ENCODE peak calls at places on chromosomes 16 and 17, in ten cellular contexts. One of them, this sample, is unnamed.

GRCh38 chr17:50380369-50381259 is 7.6 kb downstream of the EME1 start:
- DNase-seq in Peyer's patch: no peak
- DNase-seq in stomach: no peak
- DNase-seq in IMR-90: no peak
- DNase-seq in thyroid gland: no peak
- DNase-seq in transverse colon: no peak
- DNase-seq in gastrocnemius medialis: no peak
- DNase-seq in adrenal gland: no peak
- DNase-seq in HCT116: no peak
- DNase-seq in GM12878: no peak
- DNase-seq in this sample: no peak

GRCh38 chr17:22512506-22512905 is 820.2 kb downstream of the KCNJ18 start:
- DNase-seq in stomach: no peak
- DNase-seq in IMR-90: no peak
- DNase-seq in gastrocnemius medialis: no peak
- DNase-seq in Peyer's patch: no peak
- DNase-seq in adrenal gland: no peak
- DNase-seq in thyroid gland: no peak
- DNase-seq in transverse colon: no peak
- DNase-seq in HCT116: no peak
- DNase-seq in GM12878: no peak
- DNase-seq in this sample: no peak

GRCh38 chr17:72372185-72372584 is 251.4 kb downstream of the SOX9 start:
- DNase-seq in transverse colon: no peak
- DNase-seq in stomach: no peak
- DNase-seq in adrenal gland: no peak
- DNase-seq in thyroid gland: no peak
- DNase-seq in gastrocnemius medialis: peak
- DNase-seq in GM12878: no peak
- DNase-seq in HCT116: no peak
- DNase-seq in IMR-90: peak
- DNase-seq in Peyer's patch: no peak
- DNase-seq in this sample: no peak

GRCh38 chr17:61413654-61414133 is 14.1 kb downstream of the TBX2 start:
- DNase-seq in transverse colon: no peak
- DNase-seq in GM12878: no peak
- DNase-seq in thyroid gland: no peak
- DNase-seq in IMR-90: no peak
- DNase-seq in Peyer's patch: peak
- DNase-seq in stomach: peak
- DNase-seq in gastrocnemius medialis: no peak
- DNase-seq in HCT116: no peak
- DNase-seq in adrenal gland: no peak
- DNase-seq in this sample: no peak

GRCh38 chr17:73595068-73595865 is 49.0 kb downstream of the SDK2 start:
- DNase-seq in gastrocnemius medialis: no peak
- DNase-seq in IMR-90: no peak
- DNase-seq in HCT116: no peak
- DNase-seq in stomach: peak
- DNase-seq in adrenal gland: peak
- DNase-seq in Peyer's patch: peak
- DNase-seq in GM12878: no peak
- DNase-seq in transverse colon: peak
- DNase-seq in thyroid gland: peak
- DNase-seq in this sample: no peak

GRCh38 chr16:88705746-88706287 is 391 bp downstream of the RNF166 start:
- DNase-seq in stomach: no peak
- DNase-seq in thyroid gland: peak
- DNase-seq in transverse colon: peak
- DNase-seq in Peyer's patch: peak
- DNase-seq in GM12878: no peak
- DNase-seq in gastrocnemius medialis: no peak
- DNase-seq in IMR-90: no peak
- DNase-seq in adrenal gland: no peak
- DNase-seq in HCT116: no peak
- DNase-seq in this sample: peak

GRCh38 chr16:28291651-28292626 is at the start of gene SBK1:
- DNase-seq in Peyer's patch: peak
- DNase-seq in stomach: peak
- DNase-seq in IMR-90: peak
- DNase-seq in gastrocnemius medialis: peak
- DNase-seq in transverse colon: peak
- DNase-seq in GM12878: peak
- DNase-seq in adrenal gland: peak
- DNase-seq in HCT116: peak
- DNase-seq in thyroid gland: peak
- DNase-seq in this sample: peak

GRCh38 chr17:3750926-3751325 is 27.2 kb downstream of the HASPIN start:
- DNase-seq in adrenal gland: no peak
- DNase-seq in IMR-90: no peak
- DNase-seq in GM12878: no peak
- DNase-seq in gastrocnemius medialis: no peak
- DNase-seq in transverse colon: peak
- DNase-seq in thyroid gland: no peak
- DNase-seq in HCT116: no peak
- DNase-seq in stomach: no peak
- DNase-seq in Peyer's patch: peak
- DNase-seq in this sample: no peak

GRCh38 chr16:11389631-11390565 is 44.6 kb downstream of the RMI2 start:
- DNase-seq in GM12878: no peak
- DNase-seq in Peyer's patch: no peak
- DNase-seq in IMR-90: no peak
- DNase-seq in thyroid gland: no peak
- DNase-seq in gastrocnemius medialis: no peak
- DNase-seq in transverse colon: no peak
- DNase-seq in HCT116: no peak
- DNase-seq in adrenal gland: peak
- DNase-seq in stomach: no peak
- DNase-seq in this sample: no peak

GRCh38 chr16:3983081-3983520 is 102.6 kb upstream of the CREBBP start:
- DNase-seq in thyroid gland: peak
- DNase-seq in IMR-90: peak
- DNase-seq in stomach: peak
- DNase-seq in gastrocnemius medialis: peak
- DNase-seq in adrenal gland: peak
- DNase-seq in transverse colon: peak
- DNase-seq in HCT116: peak
- DNase-seq in Peyer's patch: no peak
- DNase-seq in GM12878: no peak
- DNase-seq in this sample: peak

GRCh38 chr16:26795184-26795583 is 271.5 kb upstream of the C16orf82 start:
- DNase-seq in thyroid gland: no peak
- DNase-seq in stomach: no peak
- DNase-seq in GM12878: no peak
- DNase-seq in gastrocnemius medialis: no peak
- DNase-seq in Peyer's patch: no peak
- DNase-seq in transverse colon: no peak
- DNase-seq in adrenal gland: no peak
- DNase-seq in IMR-90: no peak
- DNase-seq in HCT116: no peak
- DNase-seq in this sample: no peak

GRCh38 chr17:67245073-67245693 is at the start of gene HELZ:
- DNase-seq in GM12878: peak
- DNase-seq in adrenal gland: peak
- DNase-seq in stomach: peak
- DNase-seq in gastrocnemius medialis: peak
- DNase-seq in Peyer's patch: peak
- DNase-seq in HCT116: peak
- DNase-seq in thyroid gland: peak
- DNase-seq in transverse colon: peak
- DNase-seq in IMR-90: peak
- DNase-seq in this sample: peak
- TF ChIP-seq POLR2A in GM12878: peak
- TF ChIP-seq POLR2A in adrenal gland: no peak
- TF ChIP-seq POLR2A in stomach: no peak
- TF ChIP-seq POLR2A in gastrocnemius medialis: peak
- TF ChIP-seq POLR2A in Peyer's patch: no peak
- TF ChIP-seq POLR2A in HCT116: peak
- TF ChIP-seq POLR2A in thyroid gland: no peak
- TF ChIP-seq POLR2A in transverse colon: peak
- TF ChIP-seq POLR2A in IMR-90: no peak
- TF ChIP-seq POLR2A in this sample: peak

DNA sequence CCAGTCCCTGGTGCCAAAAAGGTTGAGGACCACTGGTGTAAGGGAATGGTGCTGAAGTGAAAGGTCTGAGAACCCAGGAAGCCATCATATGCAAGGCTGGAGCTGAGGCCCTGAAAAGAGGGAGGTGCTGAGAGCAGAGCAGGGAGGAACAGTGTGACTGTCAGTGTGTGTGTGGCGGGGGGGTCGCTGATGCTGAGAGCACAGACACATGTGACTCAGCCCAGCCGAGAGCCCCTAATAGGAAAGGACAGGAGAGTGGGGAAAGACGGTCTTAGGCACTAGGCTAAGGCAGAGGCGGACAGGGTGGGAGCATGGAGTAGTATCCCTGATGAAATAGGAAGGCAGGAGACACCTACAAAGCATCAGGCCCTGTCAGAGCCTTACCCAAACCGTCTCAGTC is 1.2 kb downstream of the B9D1 start:
- DNase-seq in transverse colon: peak
- DNase-seq in GM12878: no peak
- DNase-seq in gastrocnemius medialis: no peak
- DNase-seq in IMR-90: no peak
- DNase-seq in HCT116: no peak
- DNase-seq in stomach: no peak
- DNase-seq in thyroid gland: no peak
- DNase-seq in Peyer's patch: no peak
- DNase-seq in adrenal gland: no peak
- DNase-seq in this sample: peak
- TF ChIP-seq POLR2A in transverse colon: no peak
- TF ChIP-seq POLR2A in GM12878: no peak
- TF ChIP-seq POLR2A in gastrocnemius medialis: no peak
- TF ChIP-seq POLR2A in IMR-90: no peak
- TF ChIP-seq POLR2A in HCT116: no peak
- TF ChIP-seq POLR2A in stomach: no peak
- TF ChIP-seq POLR2A in thyroid gland: no peak
- TF ChIP-seq POLR2A in Peyer's patch: no peak
- TF ChIP-seq POLR2A in adrenal gland: no peak
- TF ChIP-seq POLR2A in this sample: no peak

GRCh38 chr16:2026461-2027023 is at the start of gene NHERF2:
- DNase-seq in transverse colon: peak
- DNase-seq in GM12878: no peak
- DNase-seq in adrenal gland: peak
- DNase-seq in Peyer's patch: no peak
- DNase-seq in IMR-90: no peak
- DNase-seq in gastrocnemius medialis: no peak
- DNase-seq in stomach: peak
- DNase-seq in thyroid gland: peak
- DNase-seq in HCT116: no peak
- DNase-seq in this sample: peak
- TF ChIP-seq POLR2A in transverse colon: no peak
- TF ChIP-seq POLR2A in GM12878: no peak
- TF ChIP-seq POLR2A in adrenal gland: peak
- TF ChIP-seq POLR2A in Peyer's patch: no peak
- TF ChIP-seq POLR2A in IMR-90: no peak
- TF ChIP-seq POLR2A in gastrocnemius medialis: no peak
- TF ChIP-seq POLR2A in stomach: no peak
- TF ChIP-seq POLR2A in thyroid gland: no peak
- TF ChIP-seq POLR2A in HCT116: no peak
- TF ChIP-seq POLR2A in this sample: no peak

GRCh38 chr16:85258616-85259015 is 146.3 kb upstream of the CIBAR2 start:
- DNase-seq in GM12878: no peak
- DNase-seq in Peyer's patch: no peak
- DNase-seq in adrenal gland: peak
- DNase-seq in thyroid gland: no peak
- DNase-seq in HCT116: no peak
- DNase-seq in IMR-90: no peak
- DNase-seq in transverse colon: no peak
- DNase-seq in stomach: no peak
- DNase-seq in gastrocnemius medialis: no peak
- DNase-seq in this sample: no peak
- TF ChIP-seq POLR2A in GM12878: no peak
- TF ChIP-seq POLR2A in Peyer's patch: no peak
- TF ChIP-seq POLR2A in adrenal gland: no peak
- TF ChIP-seq POLR2A in thyroid gland: no peak
- TF ChIP-seq POLR2A in HCT116: no peak
- TF ChIP-seq POLR2A in IMR-90: no peak
- TF ChIP-seq POLR2A in transverse colon: no peak
- TF ChIP-seq POLR2A in stomach: no peak
- TF ChIP-seq POLR2A in gastrocnemius medialis: no peak
- TF ChIP-seq POLR2A in this sample: no peak

GRCh38 chr16:69814078-69814477 is 51.9 kb downstream of the WWP2 start:
- DNase-seq in thyroid gland: no peak
- DNase-seq in GM12878: no peak
- DNase-seq in IMR-90: no peak
- DNase-seq in stomach: no peak
- DNase-seq in adrenal gland: no peak
- DNase-seq in transverse colon: no peak
- DNase-seq in Peyer's patch: no peak
- DNase-seq in HCT116: no peak
- DNase-seq in gastrocnemius medialis: no peak
- DNase-seq in this sample: no peak

GRCh38 chr16:69814561-69814960 is 52.4 kb downstream of the WWP2 start:
- DNase-seq in transverse colon: no peak
- DNase-seq in thyroid gland: no peak
- DNase-seq in IMR-90: no peak
- DNase-seq in gastrocnemius medialis: no peak
- DNase-seq in adrenal gland: no peak
- DNase-seq in GM12878: no peak
- DNase-seq in stomach: no peak
- DNase-seq in Peyer's patch: no peak
- DNase-seq in HCT116: no peak
- DNase-seq in this sample: no peak

DNA sequence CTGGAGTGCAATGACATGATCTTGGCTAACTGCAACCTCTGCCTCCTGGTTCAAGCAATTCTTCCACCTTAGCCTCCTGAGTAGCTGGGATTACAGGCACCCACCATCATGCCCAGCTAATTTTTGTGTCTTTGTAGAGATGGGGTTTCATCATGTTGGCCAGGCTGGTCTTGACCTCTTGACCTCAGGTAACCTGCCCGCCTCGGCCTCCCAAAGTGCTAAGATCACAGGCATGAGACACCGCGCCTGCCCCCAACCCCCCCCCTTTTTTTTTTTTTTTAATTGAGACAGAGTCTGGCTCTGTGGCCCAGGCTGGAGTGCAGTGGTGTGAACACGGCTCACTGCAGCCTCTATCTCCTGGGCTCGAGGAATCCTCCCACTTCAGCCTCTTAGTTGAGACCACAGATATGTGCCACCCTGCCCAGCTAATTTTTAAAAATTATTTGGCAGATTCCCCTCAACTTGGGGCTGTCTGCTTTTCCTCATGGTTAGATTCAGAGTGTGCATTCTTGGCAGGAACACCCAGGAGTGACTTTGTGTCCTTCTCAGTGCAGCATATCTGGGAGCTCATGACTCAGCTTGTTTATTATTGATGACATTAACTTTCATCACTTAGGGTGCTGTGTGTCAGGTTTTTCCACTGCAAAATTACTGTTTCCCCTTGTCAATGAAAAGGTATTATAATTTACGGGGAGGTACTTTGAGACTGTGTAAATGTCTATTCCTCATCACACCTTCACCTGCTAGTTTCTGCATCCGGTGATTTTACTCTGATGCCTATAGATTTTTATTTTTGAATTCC is 50.3 kb downstream of the WWP2 start:
- DNase-seq in adrenal gland: no peak
- DNase-seq in transverse colon: no peak
- DNase-seq in HCT116: no peak
- DNase-seq in thyroid gland: no peak
- DNase-seq in Peyer's patch: no peak
- DNase-seq in gastrocnemius medialis: no peak
- DNase-seq in stomach: no peak
- DNase-seq in GM12878: no peak
- DNase-seq in IMR-90: no peak
- DNase-seq in this sample: peak
- TF ChIP-seq POLR2A in adrenal gland: no peak
- TF ChIP-seq POLR2A in transverse colon: no peak
- TF ChIP-seq POLR2A in HCT116: no peak
- TF ChIP-seq POLR2A in thyroid gland: no peak
- TF ChIP-seq POLR2A in Peyer's patch: no peak
- TF ChIP-seq POLR2A in gastrocnemius medialis: no peak
- TF ChIP-seq POLR2A in stomach: no peak
- TF ChIP-seq POLR2A in GM12878: no peak
- TF ChIP-seq POLR2A in IMR-90: no peak
- TF ChIP-seq POLR2A in this sample: no peak

GRCh38 chr16:53435066-53435688 is 906 bp downstream of the RBL2 start:
- DNase-seq in transverse colon: peak
- DNase-seq in IMR-90: peak
- DNase-seq in Peyer's patch: peak
- DNase-seq in stomach: peak
- DNase-seq in thyroid gland: peak
- DNase-seq in HCT116: peak
- DNase-seq in GM12878: peak
- DNase-seq in gastrocnemius medialis: peak
- DNase-seq in adrenal gland: peak
- DNase-seq in this sample: peak
- TF ChIP-seq POLR2A in transverse colon: peak
- TF ChIP-seq POLR2A in IMR-90: no peak
- TF ChIP-seq POLR2A in Peyer's patch: peak
- TF ChIP-seq POLR2A in stomach: no peak
- TF ChIP-seq POLR2A in thyroid gland: no peak
- TF ChIP-seq POLR2A in HCT116: no peak
- TF ChIP-seq POLR2A in GM12878: peak
- TF ChIP-seq POLR2A in gastrocnemius medialis: peak
- TF ChIP-seq POLR2A in adrenal gland: no peak
- TF ChIP-seq POLR2A in this sample: peak